ENCODE peak calls at places on chromosomes 3 and 15, in four cellular contexts. One of them, this sample, is unnamed.

GRCh38 chr15:79243723-79244122 is 38.8 kb upstream of the ANKRD34C start:
- DNase-seq in NCI-H146: no peak
- DNase-seq in right cardiac atrium: peak; percentile 70
- DNase-seq in NCI-H1417: peak; percentile 31
- DNase-seq in this sample: no peak

GRCh38 chr15:99536422-99537033 is 29.3 kb upstream of the MEF2A start:
- DNase-seq in NCI-H1417: no peak
- DNase-seq in right cardiac atrium: peak; percentile 82
- DNase-seq in NCI-H146: no peak
- DNase-seq in this sample: peak; percentile 60

GRCh38 chr3:54939591-54940300 is 11.9 kb upstream of the LRTM1 start:
- DNase-seq in NCI-H146: no peak
- DNase-seq in NCI-H1417: no peak
- DNase-seq in right cardiac atrium: no peak
- DNase-seq in this sample: no peak

GRCh38 chr3:44318929-44319328 is 19.6 kb upstream of the TCAIM start:
- DNase-seq in right cardiac atrium: no peak
- DNase-seq in NCI-H146: no peak
- DNase-seq in NCI-H1417: peak; percentile 7
- DNase-seq in this sample: no peak

GRCh38 chr3:30944124-30944523 is 49.7 kb upstream of the GADL1 start:
- DNase-seq in NCI-H146: no peak
- DNase-seq in right cardiac atrium: no peak
- DNase-seq in NCI-H1417: no peak
- DNase-seq in this sample: no peak

GRCh38 chr15:90883526-90883931 is 775 bp upstream of the FES start:
- DNase-seq in right cardiac atrium: peak; percentile 71
- DNase-seq in NCI-H146: no peak
- DNase-seq in NCI-H1417: no peak
- DNase-seq in this sample: no peak

GRCh38 chr15:83659011-83659811 is 5.3 kb downstream of the ADAMTSL3 start:
- DNase-seq in NCI-H146: no peak
- DNase-seq in NCI-H1417: no peak
- DNase-seq in right cardiac atrium: peak; percentile 92
- DNase-seq in this sample: no peak

GRCh38 chr3:99712291-99712954 is 74.0 kb downstream of the COL8A1 start:
- DNase-seq in NCI-H1417: no peak
- DNase-seq in right cardiac atrium: no peak
- DNase-seq in NCI-H146: no peak
- DNase-seq in this sample: no peak

GRCh38 chr3:171380711-171381435 is 79.3 kb downstream of the TNIK start:
- DNase-seq in NCI-H146: no peak
- DNase-seq in NCI-H1417: no peak
- DNase-seq in right cardiac atrium: no peak
- DNase-seq in this sample: no peak

GRCh38 chr3:30084971-30085403 is 521.4 kb upstream of the TGFBR2 start:
- DNase-seq in NCI-H1417: no peak
- DNase-seq in right cardiac atrium: no peak
- DNase-seq in NCI-H146: no peak
- DNase-seq in this sample: no peak